ENCODE peak calls at places on chromosomes 11 and 22, in eight cellular contexts. N is NCI-H1694, M is foreskin keratinocyte, Q is NCI-H146, I is H54, H is SHP77, E is RCC 7860, V is M059J. X is an unnamed sample.

GRCh38 chr11:34158661-34159060 is 53.2 kb downstream of the NAT10 start:
- DNase-seq in N (no peak), M (no peak), Q (no peak), I (no peak), H (no peak), E (no peak), V (no peak), X (no peak)

GRCh38 chr11:62665630-62666258 is 632 bp downstream of the CSKMT start:
- DNase-seq in N (no peak), M (peak; percentile 22), Q (peak; percentile 70), I (no peak), H (no peak), E (peak; percentile 10), V (no peak), X (no peak)

GRCh38 chr11:199004-199581 is 6.2 kb downstream of the SCGB1C1 start:
- DNase-seq in N (no peak), M (no peak), Q (no peak), I (no peak), H (no peak), E (no peak), V (no peak), X (no peak)

GRCh38 chr11:65047581-65048422 is 6.8 kb downstream of the SAC3D1 start:
- DNase-seq in N (no peak), M (no peak), Q (no peak), I (no peak), H (no peak), E (no peak), V (no peak), X (no peak)

GRCh38 chr22:37611202-37611601 is 2.6 kb downstream of the GGA1 start:
- DNase-seq in N (no peak), M (no peak), Q (no peak), I (no peak), H (no peak), E (no peak), V (no peak), X (no peak)

GRCh38 chr11:61725632-61726280 is 26.7 kb upstream of the MYRF start:
- DNase-seq in N (no peak), M (no peak), Q (no peak), I (no peak), H (no peak), E (peak; percentile 87), V (peak; percentile 68), X (peak; percentile 86)

GRCh38 chr22:35628732-35629131 is 11.6 kb upstream of the MB start:
- DNase-seq in N (no peak), M (no peak), Q (no peak), I (no peak), H (no peak), E (no peak), V (no peak), X (no peak)

GRCh38 chr11:61488651-61489291 is 19.8 kb upstream of the LRRC10B start:
- DNase-seq in N (no peak), M (no peak), Q (peak; percentile 91), I (no peak), H (peak; percentile 84), E (no peak), V (no peak), X (no peak)

GRCh38 chr11:126680109-126680508 is 320.5 kb downstream of the KIRREL3 start:
- DNase-seq in N (no peak), M (no peak), Q (peak; percentile 45), I (no peak), H (no peak), E (no peak), V (no peak), X (no peak)

GRCh38 chr22:35506259-35506570 is 34.4 kb upstream of the RASD2 start:
- DNase-seq in N (no peak), M (peak; percentile 14), Q (no peak), I (no peak), H (no peak), E (no peak), V (no peak), X (no peak)

GRCh38 chr22:22818861-22819855 is 68.5 kb upstream of the IGLL5 start:
- DNase-seq in N (no peak), M (no peak), Q (no peak), I (no peak), H (no peak), E (no peak), V (no peak), X (no peak)

GRCh38 chr11:67776834-67777530 is 102.6 kb upstream of the ALDH3B2 start:
- DNase-seq in N (no peak), M (no peak), Q (no peak), I (no peak), H (no peak), E (no peak), V (no peak), X (no peak)

GRCh38 chr11:88103337-88104206 is 71.7 kb downstream of the RAB38 start:
- DNase-seq in N (no peak), M (peak; percentile 46), Q (peak; percentile 44), I (peak; percentile 3), H (peak; percentile 40), E (peak; percentile 75), V (peak; percentile 67), X (peak; percentile 78)

GRCh38 chr22:26986884-26987283 is 329.5 kb downstream of the MIAT start:
- DNase-seq in N (no peak), M (no peak), Q (no peak), I (no peak), H (no peak), E (no peak), V (no peak), X (no peak)

GRCh38 chr11:91694331-91694730 is 530.3 kb upstream of the FAT3 start:
- DNase-seq in N (no peak), M (no peak), Q (no peak), I (no peak), H (no peak), E (no peak), V (no peak), X (no peak)

GRCh38 chr11:76653674-76654309 is 16.8 kb downstream of the LRRC32 start:
- DNase-seq in N (no peak), M (no peak), Q (no peak), I (no peak), H (no peak), E (no peak), V (no peak), X (peak; percentile 18)

GRCh38 chr11:65814131-65814959 is 19.4 kb upstream of the SNX32 start:
- DNase-seq in N (no peak), M (no peak), Q (no peak), I (no peak), H (no peak), E (no peak), V (peak; percentile 13), X (no peak)

GRCh38 chr11:10400856-10401255 is 54.2 kb upstream of the AMPD3 start:
- DNase-seq in N (no peak), M (no peak), Q (no peak), I (no peak), H (no peak), E (no peak), V (peak; percentile 77), X (peak; percentile 68)